ENCODE peak calls at places on chromosomes 6 and 20, in four cellular contexts. B is H1, N is GM12878, K is HepG2. W is an unnamed sample.

GRCh38 chr20:38927902-38928578 is 1.8 kb downstream of the FAM83D start:
- DNase-seq in N (no peak), B (no peak), K (no peak), W (no peak)

GRCh38 chr6:80145921-80146320 is 39.5 kb downstream of the BCKDHB start:
- DNase-seq in N (no peak), B (no peak), K (no peak), W (no peak)

GRCh38 chr20:13819885-13820645 is 35.2 kb downstream of the NDUFAF5 start:
- DNase-seq in B (no peak), K (peak), N (no peak), W (peak)

GRCh38 chr6:75993236-75994162 is 79.0 kb downstream of the IMPG1 start:
- DNase-seq in B (no peak), K (no peak), N (no peak), W (no peak)

GRCh38 chr20:40584128-40584819 is 104.8 kb downstream of the MAFB start:
- DNase-seq in B (no peak), K (no peak), N (no peak), W (no peak)

GRCh38 chr20:64041781-64042771 is 6.1 kb downstream of the C20orf204 start:
- DNase-seq in K (no peak), N (no peak), B (no peak), W (no peak)

GRCh38 chr6:167153523-167153959 is 4.2 kb downstream of the GPR31 start:
- DNase-seq in K (peak), N (peak), B (no peak), W (no peak)

GRCh38 chr20:47188540-47188939 is 168.0 kb downstream of the ZMYND8 start:
- DNase-seq in K (no peak), N (no peak), B (no peak), W (no peak)

GRCh38 chr6:53703047-53703446 is 37.5 kb upstream of the KLHL31 start:
- DNase-seq in K (no peak), B (no peak), N (no peak), W (no peak)

GRCh38 chr6:44010411-44011349 is 116.6 kb downstream of the MRPL14 start:
- DNase-seq in B (no peak), N (no peak), K (no peak), W (no peak)
- TF ChIP-seq SUZ12 in B (no peak), N (no peak), K (no peak), W (no peak)

DNA sequence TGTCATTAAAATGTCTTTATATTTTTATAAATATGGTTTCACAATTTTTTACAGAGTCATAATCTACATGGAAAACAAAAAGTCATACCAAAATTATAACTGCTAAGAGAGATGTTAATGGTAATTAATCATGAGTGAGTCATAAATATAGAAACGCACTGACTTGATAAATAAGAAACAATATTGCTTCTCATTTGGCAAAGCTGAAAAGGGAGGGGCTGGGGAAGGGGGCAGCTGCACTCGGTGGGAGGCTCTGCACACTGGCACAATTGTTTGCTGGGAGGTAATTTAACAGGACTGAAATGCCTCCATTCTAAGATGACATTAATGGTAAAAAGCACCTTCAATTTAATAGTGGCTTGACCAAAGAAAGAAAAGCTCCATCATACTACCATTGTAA is 133.3 kb upstream of the AGPAT4 start:
- DNase-seq in K (no peak), N (no peak), B (no peak), W (no peak)
- TF ChIP-seq YY1 in K (no peak), N (no peak), B (no peak), W (no peak)

DNA sequence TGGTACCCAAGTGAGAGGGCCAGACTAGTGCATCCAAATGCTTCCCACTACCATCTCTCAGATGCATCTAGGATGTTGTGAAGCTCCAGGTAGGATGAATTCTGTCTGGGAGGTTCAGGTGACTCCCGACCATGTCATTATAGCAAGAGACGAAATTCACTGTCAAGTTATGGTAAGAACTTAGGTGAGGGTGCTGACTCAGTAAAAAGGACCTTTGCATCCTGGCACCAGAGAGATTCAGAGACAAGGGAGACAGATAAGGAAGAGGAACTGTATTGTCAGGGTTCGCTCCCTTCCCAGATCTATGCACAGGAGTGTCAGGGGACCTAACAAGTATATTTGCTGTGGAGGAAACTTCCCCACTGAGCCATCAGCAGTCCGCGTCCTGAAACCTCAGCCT is 11.2 kb upstream of the PRIM2 start:
- DNase-seq in K (no peak), B (no peak), N (no peak), W (no peak)
- TF ChIP-seq SUZ12 in K (no peak), B (no peak), N (no peak), W (no peak)

DNA sequence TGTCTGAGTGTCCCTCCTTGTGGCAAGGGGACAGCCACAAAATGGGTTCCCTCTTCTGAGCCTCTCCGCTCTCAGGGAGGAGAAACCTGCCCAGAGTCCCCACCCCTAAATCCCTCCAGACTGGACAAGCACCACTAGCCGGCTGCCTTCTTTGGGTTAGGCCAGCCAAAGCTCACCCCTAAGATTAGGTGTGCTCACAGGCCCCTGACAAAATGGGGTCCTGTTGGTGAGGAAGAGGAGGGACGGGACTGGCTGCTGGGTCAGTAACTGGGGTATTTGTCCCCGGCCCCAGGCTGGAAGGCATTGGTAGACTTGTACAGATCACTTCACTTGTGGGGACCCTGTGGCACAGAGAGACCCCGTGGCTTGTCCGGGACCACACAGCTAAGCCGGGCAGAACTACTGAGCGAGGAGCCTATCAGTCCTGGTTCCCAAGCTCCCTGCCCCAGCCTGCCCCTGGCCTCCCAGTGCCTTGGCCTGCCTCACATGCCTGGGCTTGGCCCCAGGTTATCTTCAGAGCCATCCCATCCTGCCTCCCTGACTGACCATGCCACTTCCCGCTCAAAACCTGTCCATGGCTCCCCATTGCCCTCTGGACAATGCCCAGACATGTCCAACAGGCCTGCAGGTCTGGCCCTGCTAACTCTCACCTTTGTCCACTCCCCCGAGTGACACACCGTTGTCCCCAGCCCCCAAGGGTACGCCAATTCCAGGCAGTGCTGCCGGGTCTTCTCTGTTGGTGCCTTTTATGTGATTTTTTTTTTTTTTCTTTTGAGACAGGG is 10.5 kb upstream of the AVP start:
- DNase-seq in K (no peak), B (no peak), N (no peak), W (no peak)
- TF ChIP-seq YY1 in K (no peak), B (no peak), N (no peak), W (no peak)

W was measured in NT2/D1.